ENCODE peak calls at places on chromosome 12, in ten cellular contexts. T, I, E, A, B, C, Y, P, N and Z are unnamed samples.
A peak's percentile ranks its signal among the peaks of the same experiment; 100 is the strongest.

GRCh38 chr12:6777386-6777785 is 5.1 kb downstream of the LAG3 start:
- DNase-seq in I (no peak), C (no peak), N (no peak), B (no peak), A (no peak), E (no peak), T (no peak), P (no peak), Y (no peak), Z (no peak)

GRCh38 chr12:51863921-51864700 is 15.6 kb upstream of the FIGNL2 start:
- DNase-seq in I (peak; percentile 95), A (peak; percentile 40), P (peak; percentile 92), T (no peak), Y (no peak), E (peak; percentile 67), C (no peak), N (no peak), B (no peak), Z (peak; percentile 68)

GRCh38 chr12:108955225-108955835 is 65.5 kb downstream of the SVOP start:
- DNase-seq in A (no peak), E (peak; percentile 52), P (no peak), I (no peak), B (no peak), N (peak; percentile 82), Y (peak; percentile 47), C (no peak), T (no peak), Z (no peak)

GRCh38 chr12:60337865-60338549 is 742.2 kb downstream of the SLC16A7 start:
- DNase-seq in I (no peak), Y (no peak), T (no peak), P (no peak), E (no peak), N (no peak), B (no peak), A (no peak), C (no peak), Z (no peak)

GRCh38 chr12:107912421-107913004 is 138.0 kb downstream of the ASCL4 start:
- DNase-seq in B (peak; percentile 67), N (no peak), I (peak; percentile 90), Y (peak; percentile 22), E (peak; percentile 9), C (peak; percentile 65), T (no peak), A (peak; percentile 41), P (peak; percentile 81), Z (peak; percentile 67)

GRCh38 chr12:121391619-121392324 is 8.1 kb upstream of the RNF34 start:
- DNase-seq in C (peak; percentile 67), E (no peak), A (peak; percentile 33), P (no peak), B (peak; percentile 63), Y (no peak), N (peak; percentile 76), I (no peak), T (peak; percentile 28), Z (no peak)

GRCh38 chr12:19915392-19916192 is 452.7 kb upstream of the PDE3A start:
- DNase-seq in E (peak; percentile 87), A (no peak), Y (no peak), N (peak; percentile 35), I (no peak), T (no peak), C (peak; percentile 54), P (peak; percentile 66), B (no peak), Z (no peak)

GRCh38 chr12:64335886-64336466 is 54.6 kb downstream of the C12orf56 start:
- DNase-seq in I (no peak), E (no peak), N (no peak), A (no peak), T (no peak), P (no peak), Y (no peak), B (no peak), C (no peak), Z (no peak)

GRCh38 chr12:109741286-109741969 is 27.8 kb downstream of the FAM222A start:
- DNase-seq in P (no peak), C (no peak), Y (peak; percentile 4), E (no peak), I (peak; percentile 45), N (no peak), A (no peak), B (no peak), T (no peak), Z (peak; percentile 30)

GRCh38 chr12:3447318-3447717 is 43.7 kb upstream of the PRMT8 start:
- DNase-seq in C (no peak), E (no peak), A (no peak), T (no peak), B (no peak), I (no peak), N (no peak), Y (no peak), P (no peak), Z (no peak)

GRCh38 chr12:79559591-79559990 is 131.2 kb downstream of the PAWR start:
- DNase-seq in A (no peak), E (no peak), C (no peak), N (no peak), Y (no peak), T (no peak), P (no peak), B (no peak), I (no peak), Z (no peak)

GRCh38 chr12:109910969-109911348 is 10.9 kb downstream of the TCHP start:
- DNase-seq in C (peak; percentile 57), T (no peak), P (peak; percentile 77), B (peak; percentile 16), E (peak; percentile 15), A (peak; percentile 63), Y (no peak), I (peak; percentile 86), N (peak; percentile 6), Z (no peak)